ENCODE peak calls at places on chromosome 5, in nine cellular contexts. One of them, this sample, is unnamed.

GRCh38 chr5:169161022-169161680 is 139.8 kb downstream of the SLIT3 start:
- DNase-seq in NCI-H1694 treated with DMSO at 0.1 percent for 48 hours: no peak
- DNase-seq in activated T-cell treated with anti-CD3 and anti-CD28 coated beads for 1 hour: no peak
- DNase-seq in left ventricle myocardium inferior: peak; percentile 17
- DNase-seq in RWPE1: peak; percentile 50
- DNase-seq in left cardiac atrium: peak; percentile 73
- DNase-seq in Kasumi-1: no peak
- DNase-seq in AG04449: peak; percentile 85
- DNase-seq in activated T-helper 1 cell treated with anti-CD3 and anti-CD28 coated beads, Interleukin-12 subunit alpha, Interleukin-12 subunit beta, Interleukin-2, Interleukin-4 antibody, amounts not matched to agents 30 ng/mL and 10 ng/mL and 1 ng/mL, durations not matched to agents 14 hours and 24 hours and 36 hours: no peak
- DNase-seq in this sample: peak; percentile 90

GRCh38 chr5:75498208-75498777 is 13.1 kb downstream of the CERT1 start:
- DNase-seq in NCI-H1694 treated with DMSO at 0.1 percent for 48 hours: no peak
- DNase-seq in activated T-cell treated with anti-CD3 and anti-CD28 coated beads for 1 hour: no peak
- DNase-seq in left ventricle myocardium inferior: no peak
- DNase-seq in RWPE1: no peak
- DNase-seq in left cardiac atrium: no peak
- DNase-seq in Kasumi-1: no peak
- DNase-seq in AG04449: no peak
- DNase-seq in activated T-helper 1 cell treated with anti-CD3 and anti-CD28 coated beads, Interleukin-12 subunit alpha, Interleukin-12 subunit beta, Interleukin-2, Interleukin-4 antibody, amounts not matched to agents 30 ng/mL and 10 ng/mL and 1 ng/mL, durations not matched to agents 14 hours and 24 hours and 36 hours: no peak
- DNase-seq in this sample: no peak

GRCh38 chr5:119354522-119355243 is 1.1 kb upstream of the TNFAIP8 start:
- DNase-seq in NCI-H1694 treated with DMSO at 0.1 percent for 48 hours: no peak
- DNase-seq in activated T-cell treated with anti-CD3 and anti-CD28 coated beads for 1 hour: no peak
- DNase-seq in left ventricle myocardium inferior: no peak
- DNase-seq in RWPE1: no peak
- DNase-seq in left cardiac atrium: no peak
- DNase-seq in Kasumi-1: no peak
- DNase-seq in AG04449: no peak
- DNase-seq in activated T-helper 1 cell treated with anti-CD3 and anti-CD28 coated beads, Interleukin-12 subunit alpha, Interleukin-12 subunit beta, Interleukin-2, Interleukin-4 antibody, amounts not matched to agents 30 ng/mL and 10 ng/mL and 1 ng/mL, durations not matched to agents 14 hours and 24 hours and 36 hours: no peak
- DNase-seq in this sample: no peak

GRCh38 chr5:168438349-168438748 is 47.9 kb upstream of the RARS1 start:
- DNase-seq in NCI-H1694 treated with DMSO at 0.1 percent for 48 hours: no peak
- DNase-seq in activated T-cell treated with anti-CD3 and anti-CD28 coated beads for 1 hour: no peak
- DNase-seq in left ventricle myocardium inferior: no peak
- DNase-seq in RWPE1: no peak
- DNase-seq in left cardiac atrium: no peak
- DNase-seq in Kasumi-1: peak; percentile 20
- DNase-seq in AG04449: no peak
- DNase-seq in activated T-helper 1 cell treated with anti-CD3 and anti-CD28 coated beads, Interleukin-12 subunit alpha, Interleukin-12 subunit beta, Interleukin-2, Interleukin-4 antibody, amounts not matched to agents 30 ng/mL and 10 ng/mL and 1 ng/mL, durations not matched to agents 14 hours and 24 hours and 36 hours: no peak
- DNase-seq in this sample: no peak

GRCh38 chr5:159156839-159157238 is 52.5 kb downstream of the RNF145 start:
- DNase-seq in NCI-H1694 treated with DMSO at 0.1 percent for 48 hours: peak; percentile 60
- DNase-seq in activated T-cell treated with anti-CD3 and anti-CD28 coated beads for 1 hour: no peak
- DNase-seq in left ventricle myocardium inferior: no peak
- DNase-seq in RWPE1: peak; percentile 82
- DNase-seq in left cardiac atrium: no peak
- DNase-seq in Kasumi-1: peak; percentile 46
- DNase-seq in AG04449: no peak
- DNase-seq in activated T-helper 1 cell treated with anti-CD3 and anti-CD28 coated beads, Interleukin-12 subunit alpha, Interleukin-12 subunit beta, Interleukin-2, Interleukin-4 antibody, amounts not matched to agents 30 ng/mL and 10 ng/mL and 1 ng/mL, durations not matched to agents 14 hours and 24 hours and 36 hours: peak; percentile 25
- DNase-seq in this sample: peak; percentile 53

GRCh38 chr5:109413463-109413862 is 3.7 kb upstream of the PJA2 start:
- DNase-seq in NCI-H1694 treated with DMSO at 0.1 percent for 48 hours: peak; percentile 9
- DNase-seq in activated T-cell treated with anti-CD3 and anti-CD28 coated beads for 1 hour: no peak
- DNase-seq in left ventricle myocardium inferior: no peak
- DNase-seq in RWPE1: no peak
- DNase-seq in left cardiac atrium: peak; percentile 39
- DNase-seq in Kasumi-1: no peak
- DNase-seq in AG04449: no peak
- DNase-seq in activated T-helper 1 cell treated with anti-CD3 and anti-CD28 coated beads, Interleukin-12 subunit alpha, Interleukin-12 subunit beta, Interleukin-2, Interleukin-4 antibody, amounts not matched to agents 30 ng/mL and 10 ng/mL and 1 ng/mL, durations not matched to agents 14 hours and 24 hours and 36 hours: no peak
- DNase-seq in this sample: no peak

GRCh38 chr5:77828445-77828844 is 52.3 kb upstream of the TBCA start:
- DNase-seq in NCI-H1694 treated with DMSO at 0.1 percent for 48 hours: no peak
- DNase-seq in activated T-cell treated with anti-CD3 and anti-CD28 coated beads for 1 hour: no peak
- DNase-seq in left ventricle myocardium inferior: no peak
- DNase-seq in RWPE1: no peak
- DNase-seq in left cardiac atrium: no peak
- DNase-seq in Kasumi-1: no peak
- DNase-seq in AG04449: no peak
- DNase-seq in activated T-helper 1 cell treated with anti-CD3 and anti-CD28 coated beads, Interleukin-12 subunit alpha, Interleukin-12 subunit beta, Interleukin-2, Interleukin-4 antibody, amounts not matched to agents 30 ng/mL and 10 ng/mL and 1 ng/mL, durations not matched to agents 14 hours and 24 hours and 36 hours: no peak
- DNase-seq in this sample: no peak

GRCh38 chr5:134437340-134438267 is 25.9 kb upstream of the CDKN2AIPNL start:
- DNase-seq in NCI-H1694 treated with DMSO at 0.1 percent for 48 hours: no peak
- DNase-seq in activated T-cell treated with anti-CD3 and anti-CD28 coated beads for 1 hour: no peak
- DNase-seq in left ventricle myocardium inferior: no peak
- DNase-seq in RWPE1: no peak
- DNase-seq in left cardiac atrium: no peak
- DNase-seq in Kasumi-1: no peak
- DNase-seq in AG04449: no peak
- DNase-seq in activated T-helper 1 cell treated with anti-CD3 and anti-CD28 coated beads, Interleukin-12 subunit alpha, Interleukin-12 subunit beta, Interleukin-2, Interleukin-4 antibody, amounts not matched to agents 30 ng/mL and 10 ng/mL and 1 ng/mL, durations not matched to agents 14 hours and 24 hours and 36 hours: no peak
- DNase-seq in this sample: no peak

GRCh38 chr5:175867587-175868347 is 3.6 kb upstream of the CPLX2 start:
- DNase-seq in NCI-H1694 treated with DMSO at 0.1 percent for 48 hours: peak; percentile 84
- DNase-seq in activated T-cell treated with anti-CD3 and anti-CD28 coated beads for 1 hour: no peak
- DNase-seq in left ventricle myocardium inferior: no peak
- DNase-seq in RWPE1: peak; percentile 74
- DNase-seq in left cardiac atrium: no peak
- DNase-seq in Kasumi-1: peak; percentile 27
- DNase-seq in AG04449: no peak
- DNase-seq in activated T-helper 1 cell treated with anti-CD3 and anti-CD28 coated beads, Interleukin-12 subunit alpha, Interleukin-12 subunit beta, Interleukin-2, Interleukin-4 antibody, amounts not matched to agents 30 ng/mL and 10 ng/mL and 1 ng/mL, durations not matched to agents 14 hours and 24 hours and 36 hours: no peak
- DNase-seq in this sample: no peak

GRCh38 chr5:160507181-160507811 is 85.6 kb downstream of the PTTG1 start:
- DNase-seq in NCI-H1694 treated with DMSO at 0.1 percent for 48 hours: no peak
- DNase-seq in activated T-cell treated with anti-CD3 and anti-CD28 coated beads for 1 hour: no peak
- DNase-seq in left ventricle myocardium inferior: no peak
- DNase-seq in RWPE1: peak; percentile 31
- DNase-seq in left cardiac atrium: no peak
- DNase-seq in Kasumi-1: peak; percentile 16
- DNase-seq in AG04449: peak; percentile 4
- DNase-seq in activated T-helper 1 cell treated with anti-CD3 and anti-CD28 coated beads, Interleukin-12 subunit alpha, Interleukin-12 subunit beta, Interleukin-2, Interleukin-4 antibody, amounts not matched to agents 30 ng/mL and 10 ng/mL and 1 ng/mL, durations not matched to agents 14 hours and 24 hours and 36 hours: no peak
- DNase-seq in this sample: no peak

GRCh38 chr5:175517824-175518450 is 39.6 kb downstream of the SFXN1 start:
- DNase-seq in NCI-H1694 treated with DMSO at 0.1 percent for 48 hours: no peak
- DNase-seq in activated T-cell treated with anti-CD3 and anti-CD28 coated beads for 1 hour: peak; percentile 52
- DNase-seq in left ventricle myocardium inferior: no peak
- DNase-seq in RWPE1: peak; percentile 70
- DNase-seq in left cardiac atrium: no peak
- DNase-seq in Kasumi-1: no peak
- DNase-seq in AG04449: peak; percentile 21
- DNase-seq in activated T-helper 1 cell treated with anti-CD3 and anti-CD28 coated beads, Interleukin-12 subunit alpha, Interleukin-12 subunit beta, Interleukin-2, Interleukin-4 antibody, amounts not matched to agents 30 ng/mL and 10 ng/mL and 1 ng/mL, durations not matched to agents 14 hours and 24 hours and 36 hours: peak; percentile 73
- DNase-seq in this sample: no peak

GRCh38 chr5:135371738-135372232 is 27.2 kb downstream of the MACROH2A1 start:
- DNase-seq in NCI-H1694 treated with DMSO at 0.1 percent for 48 hours: no peak
- DNase-seq in activated T-cell treated with anti-CD3 and anti-CD28 coated beads for 1 hour: no peak
- DNase-seq in left ventricle myocardium inferior: no peak
- DNase-seq in RWPE1: no peak
- DNase-seq in left cardiac atrium: no peak
- DNase-seq in Kasumi-1: no peak
- DNase-seq in AG04449: no peak
- DNase-seq in activated T-helper 1 cell treated with anti-CD3 and anti-CD28 coated beads, Interleukin-12 subunit alpha, Interleukin-12 subunit beta, Interleukin-2, Interleukin-4 antibody, amounts not matched to agents 30 ng/mL and 10 ng/mL and 1 ng/mL, durations not matched to agents 14 hours and 24 hours and 36 hours: no peak
- DNase-seq in this sample: no peak

GRCh38 chr5:1255081-1255561 is 29.9 kb downstream of the SLC6A18 start:
- DNase-seq in NCI-H1694 treated with DMSO at 0.1 percent for 48 hours: no peak
- DNase-seq in activated T-cell treated with anti-CD3 and anti-CD28 coated beads for 1 hour: peak; percentile 42
- DNase-seq in left ventricle myocardium inferior: no peak
- DNase-seq in RWPE1: no peak
- DNase-seq in left cardiac atrium: no peak
- DNase-seq in Kasumi-1: no peak
- DNase-seq in AG04449: no peak
- DNase-seq in activated T-helper 1 cell treated with anti-CD3 and anti-CD28 coated beads, Interleukin-12 subunit alpha, Interleukin-12 subunit beta, Interleukin-2, Interleukin-4 antibody, amounts not matched to agents 30 ng/mL and 10 ng/mL and 1 ng/mL, durations not matched to agents 14 hours and 24 hours and 36 hours: peak; percentile 44
- DNase-seq in this sample: no peak

GRCh38 chr5:142472306-142472951 is 147.6 kb upstream of the SPRY4 start:
- DNase-seq in NCI-H1694 treated with DMSO at 0.1 percent for 48 hours: no peak
- DNase-seq in activated T-cell treated with anti-CD3 and anti-CD28 coated beads for 1 hour: no peak
- DNase-seq in left ventricle myocardium inferior: no peak
- DNase-seq in RWPE1: peak; percentile 95
- DNase-seq in left cardiac atrium: no peak
- DNase-seq in Kasumi-1: no peak
- DNase-seq in AG04449: peak; percentile 61
- DNase-seq in activated T-helper 1 cell treated with anti-CD3 and anti-CD28 coated beads, Interleukin-12 subunit alpha, Interleukin-12 subunit beta, Interleukin-2, Interleukin-4 antibody, amounts not matched to agents 30 ng/mL and 10 ng/mL and 1 ng/mL, durations not matched to agents 14 hours and 24 hours and 36 hours: peak; percentile 17
- DNase-seq in this sample: no peak

GRCh38 chr5:80915716-80916115 is 44.4 kb upstream of the RASGRF2 start:
- DNase-seq in NCI-H1694 treated with DMSO at 0.1 percent for 48 hours: no peak
- DNase-seq in activated T-cell treated with anti-CD3 and anti-CD28 coated beads for 1 hour: no peak
- DNase-seq in left ventricle myocardium inferior: no peak
- DNase-seq in RWPE1: no peak
- DNase-seq in left cardiac atrium: no peak
- DNase-seq in Kasumi-1: no peak
- DNase-seq in AG04449: no peak
- DNase-seq in activated T-helper 1 cell treated with anti-CD3 and anti-CD28 coated beads, Interleukin-12 subunit alpha, Interleukin-12 subunit beta, Interleukin-2, Interleukin-4 antibody, amounts not matched to agents 30 ng/mL and 10 ng/mL and 1 ng/mL, durations not matched to agents 14 hours and 24 hours and 36 hours: no peak
- DNase-seq in this sample: no peak

GRCh38 chr5:36359267-36359666 is 57.6 kb upstream of the RANBP3L start:
- DNase-seq in NCI-H1694 treated with DMSO at 0.1 percent for 48 hours: no peak
- DNase-seq in activated T-cell treated with anti-CD3 and anti-CD28 coated beads for 1 hour: no peak
- DNase-seq in left ventricle myocardium inferior: no peak
- DNase-seq in RWPE1: no peak
- DNase-seq in left cardiac atrium: no peak
- DNase-seq in Kasumi-1: no peak
- DNase-seq in AG04449: no peak
- DNase-seq in activated T-helper 1 cell treated with anti-CD3 and anti-CD28 coated beads, Interleukin-12 subunit alpha, Interleukin-12 subunit beta, Interleukin-2, Interleukin-4 antibody, amounts not matched to agents 30 ng/mL and 10 ng/mL and 1 ng/mL, durations not matched to agents 14 hours and 24 hours and 36 hours: no peak
- DNase-seq in this sample: no peak

GRCh38 chr5:82165740-82166530 is 112.2 kb downstream of the RPS23 start:
- DNase-seq in NCI-H1694 treated with DMSO at 0.1 percent for 48 hours: peak; percentile 94
- DNase-seq in activated T-cell treated with anti-CD3 and anti-CD28 coated beads for 1 hour: no peak
- DNase-seq in left ventricle myocardium inferior: peak; percentile 59
- DNase-seq in RWPE1: peak; percentile 86
- DNase-seq in left cardiac atrium: peak; percentile 73
- DNase-seq in Kasumi-1: peak; percentile 95
- DNase-seq in AG04449: peak; percentile 85
- DNase-seq in activated T-helper 1 cell treated with anti-CD3 and anti-CD28 coated beads, Interleukin-12 subunit alpha, Interleukin-12 subunit beta, Interleukin-2, Interleukin-4 antibody, amounts not matched to agents 30 ng/mL and 10 ng/mL and 1 ng/mL, durations not matched to agents 14 hours and 24 hours and 36 hours: no peak
- DNase-seq in this sample: peak; percentile 89

GRCh38 chr5:89816038-89816437 is 593.5 kb downstream of the CETN3 start:
- DNase-seq in NCI-H1694 treated with DMSO at 0.1 percent for 48 hours: no peak
- DNase-seq in activated T-cell treated with anti-CD3 and anti-CD28 coated beads for 1 hour: no peak
- DNase-seq in left ventricle myocardium inferior: no peak
- DNase-seq in RWPE1: no peak
- DNase-seq in left cardiac atrium: no peak
- DNase-seq in Kasumi-1: no peak
- DNase-seq in AG04449: no peak
- DNase-seq in activated T-helper 1 cell treated with anti-CD3 and anti-CD28 coated beads, Interleukin-12 subunit alpha, Interleukin-12 subunit beta, Interleukin-2, Interleukin-4 antibody, amounts not matched to agents 30 ng/mL and 10 ng/mL and 1 ng/mL, durations not matched to agents 14 hours and 24 hours and 36 hours: no peak
- DNase-seq in this sample: no peak

GRCh38 chr5:96001262-96001661 is 39.6 kb upstream of the ELL2 start:
- DNase-seq in NCI-H1694 treated with DMSO at 0.1 percent for 48 hours: no peak
- DNase-seq in activated T-cell treated with anti-CD3 and anti-CD28 coated beads for 1 hour: no peak
- DNase-seq in left ventricle myocardium inferior: no peak
- DNase-seq in RWPE1: no peak
- DNase-seq in left cardiac atrium: no peak
- DNase-seq in Kasumi-1: no peak
- DNase-seq in AG04449: no peak
- DNase-seq in activated T-helper 1 cell treated with anti-CD3 and anti-CD28 coated beads, Interleukin-12 subunit alpha, Interleukin-12 subunit beta, Interleukin-2, Interleukin-4 antibody, amounts not matched to agents 30 ng/mL and 10 ng/mL and 1 ng/mL, durations not matched to agents 14 hours and 24 hours and 36 hours: no peak
- DNase-seq in this sample: no peak

GRCh38 chr5:81245871-81246235 is 12.7 kb downstream of the CKMT2 start:
- DNase-seq in NCI-H1694 treated with DMSO at 0.1 percent for 48 hours: no peak
- DNase-seq in activated T-cell treated with anti-CD3 and anti-CD28 coated beads for 1 hour: no peak
- DNase-seq in left ventricle myocardium inferior: no peak
- DNase-seq in RWPE1: no peak
- DNase-seq in left cardiac atrium: no peak
- DNase-seq in Kasumi-1: no peak
- DNase-seq in AG04449: no peak
- DNase-seq in activated T-helper 1 cell treated with anti-CD3 and anti-CD28 coated beads, Interleukin-12 subunit alpha, Interleukin-12 subunit beta, Interleukin-2, Interleukin-4 antibody, amounts not matched to agents 30 ng/mL and 10 ng/mL and 1 ng/mL, durations not matched to agents 14 hours and 24 hours and 36 hours: no peak
- DNase-seq in this sample: no peak

GRCh38 chr5:112694853-112695709 is 42.6 kb upstream of the APC start:
- DNase-seq in NCI-H1694 treated with DMSO at 0.1 percent for 48 hours: no peak
- DNase-seq in activated T-cell treated with anti-CD3 and anti-CD28 coated beads for 1 hour: no peak
- DNase-seq in left ventricle myocardium inferior: no peak
- DNase-seq in RWPE1: no peak
- DNase-seq in left cardiac atrium: no peak
- DNase-seq in Kasumi-1: no peak
- DNase-seq in AG04449: no peak
- DNase-seq in activated T-helper 1 cell treated with anti-CD3 and anti-CD28 coated beads, Interleukin-12 subunit alpha, Interleukin-12 subunit beta, Interleukin-2, Interleukin-4 antibody, amounts not matched to agents 30 ng/mL and 10 ng/mL and 1 ng/mL, durations not matched to agents 14 hours and 24 hours and 36 hours: no peak
- DNase-seq in this sample: no peak

GRCh38 chr5:14829396-14829795 is 42.2 kb downstream of the ANKH start:
- DNase-seq in NCI-H1694 treated with DMSO at 0.1 percent for 48 hours: no peak
- DNase-seq in activated T-cell treated with anti-CD3 and anti-CD28 coated beads for 1 hour: no peak
- DNase-seq in left ventricle myocardium inferior: no peak
- DNase-seq in RWPE1: no peak
- DNase-seq in left cardiac atrium: no peak
- DNase-seq in Kasumi-1: no peak
- DNase-seq in AG04449: no peak
- DNase-seq in activated T-helper 1 cell treated with anti-CD3 and anti-CD28 coated beads, Interleukin-12 subunit alpha, Interleukin-12 subunit beta, Interleukin-2, Interleukin-4 antibody, amounts not matched to agents 30 ng/mL and 10 ng/mL and 1 ng/mL, durations not matched to agents 14 hours and 24 hours and 36 hours: no peak
- DNase-seq in this sample: no peak

GRCh38 chr5:10621837-10622236 is 58.0 kb downstream of the ANKRD33B start:
- DNase-seq in NCI-H1694 treated with DMSO at 0.1 percent for 48 hours: no peak
- DNase-seq in activated T-cell treated with anti-CD3 and anti-CD28 coated beads for 1 hour: no peak
- DNase-seq in left ventricle myocardium inferior: no peak
- DNase-seq in RWPE1: no peak
- DNase-seq in left cardiac atrium: no peak
- DNase-seq in Kasumi-1: no peak
- DNase-seq in AG04449: no peak
- DNase-seq in activated T-helper 1 cell treated with anti-CD3 and anti-CD28 coated beads, Interleukin-12 subunit alpha, Interleukin-12 subunit beta, Interleukin-2, Interleukin-4 antibody, amounts not matched to agents 30 ng/mL and 10 ng/mL and 1 ng/mL, durations not matched to agents 14 hours and 24 hours and 36 hours: no peak
- DNase-seq in this sample: no peak

GRCh38 chr5:171975877-171976667 is 30.4 kb downstream of the FBXW11 start:
- DNase-seq in NCI-H1694 treated with DMSO at 0.1 percent for 48 hours: no peak
- DNase-seq in activated T-cell treated with anti-CD3 and anti-CD28 coated beads for 1 hour: no peak
- DNase-seq in left ventricle myocardium inferior: no peak
- DNase-seq in RWPE1: no peak
- DNase-seq in left cardiac atrium: no peak
- DNase-seq in Kasumi-1: no peak
- DNase-seq in AG04449: no peak
- DNase-seq in activated T-helper 1 cell treated with anti-CD3 and anti-CD28 coated beads, Interleukin-12 subunit alpha, Interleukin-12 subunit beta, Interleukin-2, Interleukin-4 antibody, amounts not matched to agents 30 ng/mL and 10 ng/mL and 1 ng/mL, durations not matched to agents 14 hours and 24 hours and 36 hours: no peak
- DNase-seq in this sample: no peak

GRCh38 chr5:80615266-80615914 is 39.1 kb upstream of the MSH3 start:
- DNase-seq in NCI-H1694 treated with DMSO at 0.1 percent for 48 hours: no peak
- DNase-seq in activated T-cell treated with anti-CD3 and anti-CD28 coated beads for 1 hour: no peak
- DNase-seq in left ventricle myocardium inferior: no peak
- DNase-seq in RWPE1: no peak
- DNase-seq in left cardiac atrium: no peak
- DNase-seq in Kasumi-1: no peak
- DNase-seq in AG04449: no peak
- DNase-seq in activated T-helper 1 cell treated with anti-CD3 and anti-CD28 coated beads, Interleukin-12 subunit alpha, Interleukin-12 subunit beta, Interleukin-2, Interleukin-4 antibody, amounts not matched to agents 30 ng/mL and 10 ng/mL and 1 ng/mL, durations not matched to agents 14 hours and 24 hours and 36 hours: no peak
- DNase-seq in this sample: no peak

GRCh38 chr5:68249520-68249919 is 34.0 kb downstream of the PIK3R1 start:
- DNase-seq in NCI-H1694 treated with DMSO at 0.1 percent for 48 hours: no peak
- DNase-seq in activated T-cell treated with anti-CD3 and anti-CD28 coated beads for 1 hour: no peak
- DNase-seq in left ventricle myocardium inferior: no peak
- DNase-seq in RWPE1: no peak
- DNase-seq in left cardiac atrium: no peak
- DNase-seq in Kasumi-1: no peak
- DNase-seq in AG04449: no peak
- DNase-seq in activated T-helper 1 cell treated with anti-CD3 and anti-CD28 coated beads, Interleukin-12 subunit alpha, Interleukin-12 subunit beta, Interleukin-2, Interleukin-4 antibody, amounts not matched to agents 30 ng/mL and 10 ng/mL and 1 ng/mL, durations not matched to agents 14 hours and 24 hours and 36 hours: no peak
- DNase-seq in this sample: no peak

GRCh38 chr5:18778226-18778625 is 1144.0 kb downstream of the TAF11L14 start:
- DNase-seq in NCI-H1694 treated with DMSO at 0.1 percent for 48 hours: no peak
- DNase-seq in activated T-cell treated with anti-CD3 and anti-CD28 coated beads for 1 hour: no peak
- DNase-seq in left ventricle myocardium inferior: no peak
- DNase-seq in RWPE1: no peak
- DNase-seq in left cardiac atrium: no peak
- DNase-seq in Kasumi-1: no peak
- DNase-seq in AG04449: no peak
- DNase-seq in activated T-helper 1 cell treated with anti-CD3 and anti-CD28 coated beads, Interleukin-12 subunit alpha, Interleukin-12 subunit beta, Interleukin-2, Interleukin-4 antibody, amounts not matched to agents 30 ng/mL and 10 ng/mL and 1 ng/mL, durations not matched to agents 14 hours and 24 hours and 36 hours: no peak
- DNase-seq in this sample: no peak

GRCh38 chr5:137325721-137326120 is 173.4 kb downstream of the SPOCK1 start:
- DNase-seq in NCI-H1694 treated with DMSO at 0.1 percent for 48 hours: no peak
- DNase-seq in activated T-cell treated with anti-CD3 and anti-CD28 coated beads for 1 hour: no peak
- DNase-seq in left ventricle myocardium inferior: no peak
- DNase-seq in RWPE1: no peak
- DNase-seq in left cardiac atrium: no peak
- DNase-seq in Kasumi-1: no peak
- DNase-seq in AG04449: no peak
- DNase-seq in activated T-helper 1 cell treated with anti-CD3 and anti-CD28 coated beads, Interleukin-12 subunit alpha, Interleukin-12 subunit beta, Interleukin-2, Interleukin-4 antibody, amounts not matched to agents 30 ng/mL and 10 ng/mL and 1 ng/mL, durations not matched to agents 14 hours and 24 hours and 36 hours: no peak
- DNase-seq in this sample: no peak

GRCh38 chr5:96050273-96050880 is 88.7 kb upstream of the ELL2 start:
- DNase-seq in NCI-H1694 treated with DMSO at 0.1 percent for 48 hours: no peak
- DNase-seq in activated T-cell treated with anti-CD3 and anti-CD28 coated beads for 1 hour: no peak
- DNase-seq in left ventricle myocardium inferior: no peak
- DNase-seq in RWPE1: no peak
- DNase-seq in left cardiac atrium: no peak
- DNase-seq in Kasumi-1: no peak
- DNase-seq in AG04449: no peak
- DNase-seq in activated T-helper 1 cell treated with anti-CD3 and anti-CD28 coated beads, Interleukin-12 subunit alpha, Interleukin-12 subunit beta, Interleukin-2, Interleukin-4 antibody, amounts not matched to agents 30 ng/mL and 10 ng/mL and 1 ng/mL, durations not matched to agents 14 hours and 24 hours and 36 hours: no peak
- DNase-seq in this sample: no peak

GRCh38 chr5:95734916-95735315 is 3.8 kb downstream of the RHOBTB3 start:
- DNase-seq in NCI-H1694 treated with DMSO at 0.1 percent for 48 hours: no peak
- DNase-seq in activated T-cell treated with anti-CD3 and anti-CD28 coated beads for 1 hour: no peak
- DNase-seq in left ventricle myocardium inferior: no peak
- DNase-seq in RWPE1: no peak
- DNase-seq in left cardiac atrium: no peak
- DNase-seq in Kasumi-1: no peak
- DNase-seq in AG04449: no peak
- DNase-seq in activated T-helper 1 cell treated with anti-CD3 and anti-CD28 coated beads, Interleukin-12 subunit alpha, Interleukin-12 subunit beta, Interleukin-2, Interleukin-4 antibody, amounts not matched to agents 30 ng/mL and 10 ng/mL and 1 ng/mL, durations not matched to agents 14 hours and 24 hours and 36 hours: no peak
- DNase-seq in this sample: no peak

GRCh38 chr5:40486437-40487270 is 193.1 kb upstream of the PTGER4 start:
- DNase-seq in NCI-H1694 treated with DMSO at 0.1 percent for 48 hours: no peak
- DNase-seq in activated T-cell treated with anti-CD3 and anti-CD28 coated beads for 1 hour: peak; percentile 7
- DNase-seq in left ventricle myocardium inferior: no peak
- DNase-seq in RWPE1: no peak
- DNase-seq in left cardiac atrium: no peak
- DNase-seq in Kasumi-1: peak; percentile 87
- DNase-seq in AG04449: no peak
- DNase-seq in activated T-helper 1 cell treated with anti-CD3 and anti-CD28 coated beads, Interleukin-12 subunit alpha, Interleukin-12 subunit beta, Interleukin-2, Interleukin-4 antibody, amounts not matched to agents 30 ng/mL and 10 ng/mL and 1 ng/mL, durations not matched to agents 14 hours and 24 hours and 36 hours: peak; percentile 63
- DNase-seq in this sample: no peak